ENCODE peak calls at places on chromosomes 4 and X, in nine cellular contexts. O is GM20000, F is WERI-Rb-1, N is glutamatergic neuron, C is mammary epithelial cell, B is HL-60, E is stomach, U is lower leg skin, X is Peyer's patch. P is an unnamed sample.

GRCh38 chr4:169412046-169412445 is 141.3 kb upstream of the SH3RF1 start:
- DNase-seq in O (no peak), F (no peak), N (no peak), C (peak), B (no peak), E (no peak), U (no peak), X (no peak), P (no peak)

GRCh38 chrX:42567268-42567667 is 210.7 kb downstream of the PPP1R2C start:
- DNase-seq in O (no peak), F (no peak), N (no peak), C (no peak), B (no peak), E (no peak), U (no peak), X (no peak), P (no peak)

GRCh38 chrX:15514279-15514678 is 13.7 kb downstream of the BMX start:
- DNase-seq in O (no peak), F (no peak), N (no peak), C (no peak), B (no peak), E (no peak), U (no peak), X (no peak), P (no peak)

GRCh38 chrX:15758140-15758539 is 20.1 kb downstream of the CA5B start:
- DNase-seq in O (no peak), F (no peak), N (no peak), C (no peak), B (no peak), E (no peak), U (no peak), X (no peak), P (peak)

GRCh38 chrX:40380649-40381488 is 199.9 kb upstream of the ATP6AP2 start:
- DNase-seq in O (no peak), F (peak), N (peak), C (no peak), B (no peak), E (no peak), U (no peak), X (no peak), P (no peak)

GRCh38 chr4:4901877-4902276 is 42.4 kb downstream of the MSX1 start:
- DNase-seq in O (no peak), F (peak), N (no peak), C (no peak), B (no peak), E (no peak), U (no peak), X (no peak), P (no peak)

GRCh38 chr4:22911285-22911684 is 218.5 kb downstream of the GBA3 start:
- DNase-seq in O (no peak), F (no peak), N (no peak), C (no peak), B (no peak), E (no peak), U (no peak), X (no peak), P (no peak)

GRCh38 chr4:183945741-183946140 is 40.6 kb downstream of the STOX2 start:
- DNase-seq in O (no peak), F (no peak), N (no peak), C (no peak), B (no peak), E (no peak), U (no peak), X (no peak), P (no peak)

GRCh38 chr4:102585329-102585728 is 84.2 kb downstream of the NFKB1 start:
- DNase-seq in O (no peak), F (no peak), N (no peak), C (peak), B (no peak), E (no peak), U (no peak), X (no peak), P (peak)

DNA sequence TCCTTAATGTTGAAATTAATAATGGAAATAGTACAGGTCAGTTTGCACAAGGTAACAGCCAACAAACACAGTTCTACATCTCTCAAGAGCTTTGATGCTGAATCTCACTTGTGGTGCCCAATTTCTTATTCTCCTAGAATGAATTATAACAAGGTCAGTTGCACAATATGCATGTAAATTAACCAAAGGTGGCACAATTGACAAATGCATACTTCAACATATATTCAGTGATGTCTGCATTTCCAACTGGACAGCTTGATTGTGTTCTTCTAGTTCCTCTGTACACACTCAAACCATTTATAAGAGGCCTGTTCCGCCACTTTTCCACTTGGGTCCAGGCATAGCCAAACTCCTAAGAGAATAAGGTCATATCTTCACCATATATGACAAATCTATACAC is 210.3 kb upstream of the EPHA5 start:
- DNase-seq in O (no peak), F (no peak), N (no peak), C (no peak), B (no peak), E (no peak), U (no peak), X (no peak), P (no peak)
- TF ChIP-seq CTCF in O (no peak), F (no peak), N (no peak), C (no peak), B (no peak), E (no peak), U (no peak), X (no peak), P (no peak)

GRCh38 chr4:38071801-38072567 is 111.8 kb downstream of the PTTG2 start:
- DNase-seq in O (peak), F (no peak), N (no peak), C (no peak), B (peak), E (no peak), U (no peak), X (no peak), P (no peak)

GRCh38 chr4:38068107-38068506 is 107.9 kb downstream of the PTTG2 start:
- DNase-seq in O (no peak), F (no peak), N (no peak), C (no peak), B (no peak), E (no peak), U (peak), X (no peak), P (no peak)

GRCh38 chr4:38072578-38072977 is 112.4 kb downstream of the PTTG2 start:
- DNase-seq in O (no peak), F (no peak), N (no peak), C (no peak), B (no peak), E (no peak), U (no peak), X (no peak), P (no peak)

GRCh38 chr4:38067499-38067898 is 107.3 kb downstream of the PTTG2 start:
- DNase-seq in O (peak), F (no peak), N (no peak), C (no peak), B (no peak), E (no peak), U (peak), X (no peak), P (no peak)

GRCh38 chr4:38069271-38069760 is 109.1 kb downstream of the PTTG2 start:
- DNase-seq in O (peak), F (no peak), N (peak), C (peak), B (no peak), E (peak), U (peak), X (peak), P (peak)
- TF ChIP-seq CTCF in O (peak), F (peak), N (no peak), C (peak), B (peak), E (peak), U (no peak), X (peak), P (no peak)

DNA sequence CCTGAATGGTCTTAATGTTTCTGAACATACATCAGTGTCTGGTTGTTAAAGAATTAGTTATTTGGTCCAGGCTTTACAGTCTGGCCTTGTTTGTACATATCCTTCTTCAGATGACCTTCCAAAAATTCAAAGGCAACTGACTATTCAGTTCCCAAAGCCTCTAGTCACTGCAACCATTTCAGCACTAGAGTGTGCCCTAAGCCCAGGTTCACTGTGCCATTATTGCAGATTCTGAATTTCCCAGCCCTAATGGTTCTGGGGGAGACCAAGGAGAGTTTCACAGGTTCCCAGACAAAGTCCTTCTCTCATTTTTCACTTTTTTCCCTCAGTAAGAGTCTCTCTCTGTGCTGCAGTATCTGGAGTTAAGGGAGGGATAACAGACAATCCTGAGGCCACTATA is 235.8 kb downstream of the TRAM1L1 start:
- DNase-seq in O (no peak), F (peak), N (no peak), C (no peak), B (no peak), E (no peak), U (no peak), X (no peak), P (no peak)
- TF ChIP-seq CTCF in O (no peak), F (peak), N (no peak), C (no peak), B (no peak), E (no peak), U (no peak), X (no peak), P (no peak)

GRCh38 chr4:2799444-2799911 is 6.6 kb downstream of the SH3BP2 start:
- DNase-seq in O (no peak), F (no peak), N (peak), C (no peak), B (no peak), E (no peak), U (peak), X (peak), P (no peak)

GRCh38 chr4:2798399-2799301 is 5.8 kb downstream of the SH3BP2 start:
- DNase-seq in O (peak), F (peak), N (peak), C (no peak), B (no peak), E (peak), U (peak), X (peak), P (peak)

GRCh38 chr4:2800691-2801596 is 8.1 kb downstream of the SH3BP2 start:
- DNase-seq in O (peak), F (peak), N (peak), C (no peak), B (peak), E (peak), U (peak), X (peak), P (peak)

GRCh38 chr4:2797545-2798305 is 4.8 kb downstream of the SH3BP2 start:
- DNase-seq in O (no peak), F (peak), N (peak), C (no peak), B (no peak), E (peak), U (peak), X (peak), P (peak)

DNA sequence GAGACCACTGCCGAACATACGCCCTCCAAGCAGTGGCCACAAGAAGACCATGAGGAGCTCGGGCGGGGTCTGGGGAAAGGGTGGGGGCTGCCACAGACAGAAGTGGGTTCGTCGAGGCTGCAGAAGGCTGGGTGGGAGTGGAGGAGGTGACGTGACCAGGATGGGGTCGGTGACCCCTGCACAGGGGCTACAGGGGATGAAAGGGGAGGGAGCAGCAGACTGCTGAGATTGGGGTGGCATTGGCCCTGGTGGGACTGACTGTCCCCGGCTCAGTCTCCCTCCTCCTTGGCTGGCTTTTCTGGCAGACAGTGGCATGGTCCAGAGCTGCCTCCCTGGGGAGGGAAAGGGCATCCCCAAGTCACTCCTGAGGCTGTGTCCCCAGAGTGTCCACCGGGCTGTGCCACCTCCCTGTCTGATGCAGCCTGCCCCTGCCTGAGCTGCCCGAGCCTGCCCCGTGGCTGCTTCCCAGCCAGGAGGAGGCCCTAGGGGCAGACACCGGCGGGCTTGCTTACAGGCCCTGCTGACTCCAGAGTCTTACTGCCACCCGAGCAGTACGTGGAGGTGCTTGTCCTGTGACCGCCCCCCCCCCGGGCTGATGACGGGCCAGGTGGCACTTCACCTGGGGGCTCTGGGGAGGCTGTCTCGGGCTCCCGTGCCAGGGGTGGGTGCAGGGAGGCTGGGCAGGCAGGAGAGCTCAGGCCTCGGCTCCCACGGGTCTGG is 7.2 kb downstream of the SH3BP2 start:
- DNase-seq in O (no peak), F (no peak), N (peak), C (no peak), B (peak), E (no peak), U (peak), X (peak), P (no peak)
- TF ChIP-seq CTCF in O (no peak), F (peak), N (no peak), C (peak), B (no peak), E (no peak), U (no peak), X (no peak), P (no peak)

GRCh38 chr4:154545689-154546088 is 4.5 kb downstream of the PLRG1 start:
- DNase-seq in O (no peak), F (no peak), N (no peak), C (no peak), B (no peak), E (no peak), U (no peak), X (no peak), P (no peak)

GRCh38 chr4:154551872-154552686 is 1.9 kb upstream of the PLRG1 start:
- DNase-seq in O (peak), F (peak), N (peak), C (peak), B (peak), E (peak), U (peak), X (peak), P (peak)

GRCh38 chr4:154549894-154550790 is at the start of gene PLRG1:
- DNase-seq in O (peak), F (peak), N (peak), C (peak), B (peak), E (peak), U (peak), X (peak), P (peak)
- TF ChIP-seq CTCF in O (no peak), F (peak), N (no peak), C (peak), B (no peak), E (peak), U (no peak), X (peak), P (no peak)

GRCh38 chrX:95823796-95824195 is 860.8 kb upstream of the DIAPH2 start:
- DNase-seq in O (no peak), F (no peak), N (no peak), C (no peak), B (no peak), E (no peak), U (no peak), X (no peak), P (no peak)
- TF ChIP-seq CTCF in O (no peak), F (no peak), N (peak), C (peak), B (no peak), E (peak), U (no peak), X (no peak), P (no peak)

GRCh38 chr4:189979196-189980047 is 38.8 kb downstream of the FRG1 start:
- DNase-seq in O (no peak), F (no peak), N (no peak), C (no peak), B (no peak), E (no peak), U (no peak), X (no peak), P (no peak)

GRCh38 chr4:189973646-189974045 is 33.0 kb downstream of the FRG1 start:
- DNase-seq in O (no peak), F (no peak), N (no peak), C (no peak), B (no peak), E (no peak), U (no peak), X (no peak), P (no peak)

DNA sequence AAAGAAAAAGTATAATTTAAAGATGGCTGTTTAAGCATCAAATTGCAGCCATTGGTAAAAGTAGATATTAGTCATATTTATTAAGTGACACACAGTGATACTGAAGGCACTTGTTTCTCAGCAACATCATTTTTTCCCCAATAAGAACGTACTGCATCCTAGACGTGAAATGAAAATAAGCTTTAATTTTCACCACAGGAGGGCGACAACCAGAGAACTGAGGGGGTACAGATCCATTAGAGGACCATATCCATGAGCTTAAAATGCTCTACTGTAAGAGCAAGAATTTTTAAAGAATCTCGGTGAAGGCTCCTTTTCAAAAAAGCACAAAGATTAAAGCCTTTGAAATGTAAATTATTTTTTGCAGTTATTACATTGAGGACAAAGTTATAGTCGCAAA is 33.4 kb downstream of the FRG1 start:
- DNase-seq in O (peak), F (no peak), N (no peak), C (no peak), B (no peak), E (no peak), U (no peak), X (no peak), P (no peak)
- TF ChIP-seq CTCF in O (peak), F (peak), N (peak), C (peak), B (no peak), E (no peak), U (no peak), X (no peak), P (peak)

DNA sequence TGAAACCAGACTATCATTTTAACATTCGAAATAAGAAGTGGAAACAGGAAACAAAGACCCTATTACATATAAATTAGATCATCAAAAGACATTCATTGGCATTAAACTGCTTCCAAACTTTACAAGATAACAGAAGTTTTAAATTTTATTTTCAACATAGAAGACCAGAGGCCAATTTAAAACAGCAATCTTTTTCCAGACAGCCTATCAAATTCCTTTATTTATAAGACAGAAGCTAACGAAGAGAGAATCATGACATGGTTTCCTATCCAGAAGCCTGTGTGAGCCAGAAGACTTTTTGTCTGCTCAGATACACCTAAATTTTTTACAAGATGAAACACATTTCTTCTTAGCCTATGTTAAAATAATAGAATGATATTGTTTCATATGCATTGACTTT is 291.9 kb downstream of the PPP3CA start:
- DNase-seq in O (no peak), F (no peak), N (no peak), C (no peak), B (no peak), E (no peak), U (no peak), X (no peak), P (no peak)
- TF ChIP-seq CTCF in O (no peak), F (no peak), N (no peak), C (no peak), B (no peak), E (no peak), U (no peak), X (no peak), P (no peak)

GRCh38 chrX:136162827-136163427 is 15.6 kb downstream of the FHL1 start:
- DNase-seq in O (peak), F (peak), N (peak), C (peak), B (no peak), E (peak), U (no peak), X (peak), P (peak)
- TF ChIP-seq CTCF in O (peak), F (peak), N (no peak), C (peak), B (peak), E (peak), U (no peak), X (peak), P (peak)

P was measured in activated CD8-positive, alpha-beta T cell treated with anti-CD3 and anti-CD28 coated beads for 36 hours.